ENCODE peak calls at places on chromosomes 16 and 17, in five cellular contexts. O, J, W, G and K are unnamed samples.

GRCh38 chr16:68100504-68100903 is 15.3 kb downstream of the NFATC3 start:
- DNase-seq in O (no peak), J (no peak), W (no peak), G (no peak), K (no peak)

GRCh38 chr16:65658339-65659275 is 536.7 kb upstream of the CDH11 start:
- DNase-seq in O (peak), J (no peak), W (no peak), G (peak), K (no peak)

GRCh38 chr16:77868478-77868877 is 80.1 kb downstream of the VAT1L start:
- DNase-seq in O (no peak), J (no peak), W (no peak), G (no peak), K (no peak)

GRCh38 chr16:2288701-2289100 is 20.8 kb upstream of the RNPS1 start:
- DNase-seq in O (no peak), J (peak), W (no peak), G (no peak), K (no peak)

GRCh38 chr17:42132941-42133340 is 10.3 kb downstream of the HSPB9 start:
- DNase-seq in O (peak), J (no peak), W (peak), G (no peak), K (no peak)

GRCh38 chr16:57748596-57748995 is 13.0 kb downstream of the KATNB1 start:
- DNase-seq in O (no peak), J (peak), W (no peak), G (no peak), K (no peak)

GRCh38 chr16:69187891-69188451 is 1.0 kb downstream of the SNTB2 start:
- DNase-seq in O (no peak), J (no peak), W (peak), G (peak), K (peak)

GRCh38 chr17:41775394-41776226 is 10.9 kb downstream of the JUP start:
- DNase-seq in O (no peak), J (peak), W (no peak), G (peak), K (no peak)

GRCh38 chr17:1940810-1941185 is 84.3 kb downstream of the RTN4RL1 start:
- DNase-seq in O (no peak), J (peak), W (no peak), G (no peak), K (no peak)

GRCh38 chr17:45146616-45147101 is 1.6 kb upstream of the HEXIM1 start:
- DNase-seq in O (peak), J (peak), W (peak), G (peak), K (no peak)

GRCh38 chr16:50316102-50316847 is 49.9 kb downstream of the ADCY7 start:
- DNase-seq in O (no peak), J (no peak), W (no peak), G (no peak), K (no peak)

GRCh38 chr17:13310858-13311257 is 290.9 kb downstream of the HS3ST3A1 start:
- DNase-seq in O (no peak), J (no peak), W (no peak), G (no peak), K (no peak)

GRCh38 chr17:66799839-66800537 is 34.9 kb upstream of the CACNG5 start:
- DNase-seq in O (no peak), J (no peak), W (peak), G (no peak), K (no peak)

GRCh38 chr17:40070895-40071719 is 8.3 kb downstream of the THRA start:
- DNase-seq in O (no peak), J (peak), W (peak), G (peak), K (no peak)

GRCh38 chr16:84446596-84447392 is 57.7 kb downstream of the MEAK7 start:
- DNase-seq in O (peak), J (no peak), W (no peak), G (no peak), K (no peak)

GRCh38 chr16:79169239-79169638 is 431.3 kb downstream of the MAF start:
- DNase-seq in O (peak), J (peak), W (peak), G (no peak), K (no peak)
- TF ChIP-seq CTCF in O (no peak), J (peak), W (no peak), G (no peak), K (no peak)

GRCh38 chr17:79646721-79647455 is 36.0 kb upstream of the RBFOX3 start:
- DNase-seq in O (no peak), J (peak), W (no peak), G (no peak), K (no peak)
- TF ChIP-seq CTCF in O (no peak), J (no peak), W (no peak), G (no peak), K (no peak)

DNA sequence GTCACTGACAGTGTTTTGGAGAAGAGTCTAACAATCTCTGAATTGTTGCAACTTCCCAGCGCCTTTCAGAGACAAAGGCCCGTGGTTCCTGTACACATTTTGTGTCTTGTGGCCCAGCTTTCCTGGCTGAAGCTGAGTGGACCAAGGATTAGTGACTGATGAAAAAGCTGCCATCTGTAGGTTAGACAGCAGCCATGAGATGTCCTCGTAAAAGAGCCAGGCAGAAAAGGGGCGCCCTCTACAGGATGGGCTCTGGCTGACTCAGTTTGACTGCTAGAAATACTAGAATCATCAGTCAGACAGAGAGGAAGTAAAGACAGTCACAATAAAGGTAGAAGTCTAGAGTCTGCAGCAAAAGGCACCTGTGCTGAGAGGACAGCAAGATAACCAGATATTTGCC is 26.5 kb upstream of the NF1 start:
- DNase-seq in O (peak), J (peak), W (no peak), G (peak), K (no peak)
- TF ChIP-seq CTCF in O (peak), J (peak), W (no peak), G (peak), K (no peak)

GRCh38 chr17:81960130-81960958 is 643 bp downstream of the NOTUM start:
- DNase-seq in O (no peak), J (peak), W (no peak), G (peak), K (peak)
- TF ChIP-seq CTCF in O (no peak), J (no peak), W (no peak), G (no peak), K (no peak)

GRCh38 chr17:78137392-78138203 is 7.0 kb downstream of the TMC8 start:
- DNase-seq in O (no peak), J (peak), W (peak), G (peak), K (no peak)
- TF ChIP-seq CTCF in O (peak), J (peak), W (no peak), G (peak), K (peak)

GRCh38 chr17:34171245-34171818 is 83.8 kb upstream of the CCL2 start:
- DNase-seq in O (peak), J (peak), W (peak), G (peak), K (peak)
- TF ChIP-seq CTCF in O (peak), J (peak), W (peak), G (peak), K (peak)

GRCh38 chr17:81336296-81336929 is 41.3 kb upstream of the SLC38A10 start:
- DNase-seq in O (no peak), J (peak), W (no peak), G (no peak), K (no peak)

GRCh38 chr17:81336930-81337325 is 41.8 kb upstream of the SLC38A10 start:
- DNase-seq in O (no peak), J (peak), W (no peak), G (no peak), K (no peak)

GRCh38 chr17:81338301-81339179 is 43.4 kb upstream of the SLC38A10 start:
- DNase-seq in O (peak), J (peak), W (no peak), G (no peak), K (no peak)

GRCh38 chr17:81339180-81339501 is 44.0 kb upstream of the SLC38A10 start:
- DNase-seq in O (no peak), J (no peak), W (no peak), G (no peak), K (no peak)

GRCh38 chr17:81337449-81337848 is 42.3 kb upstream of the SLC38A10 start:
- DNase-seq in O (no peak), J (peak), W (peak), G (peak), K (no peak)
- TF ChIP-seq CTCF in O (no peak), J (no peak), W (no peak), G (no peak), K (no peak)

GRCh38 chr17:82349287-82349701 is 9.8 kb upstream of the TEX19 start:
- DNase-seq in O (peak), J (no peak), W (no peak), G (no peak), K (no peak)

GRCh38 chr17:82348434-82348833 is 10.6 kb upstream of the TEX19 start:
- DNase-seq in O (no peak), J (no peak), W (no peak), G (no peak), K (no peak)

GRCh38 chr17:82350182-82351030 is 8.6 kb upstream of the TEX19 start:
- DNase-seq in O (no peak), J (no peak), W (no peak), G (peak), K (no peak)

GRCh38 chr17:82346342-82347300 is 12.4 kb upstream of the TEX19 start:
- DNase-seq in O (no peak), J (no peak), W (no peak), G (no peak), K (no peak)

DNA sequence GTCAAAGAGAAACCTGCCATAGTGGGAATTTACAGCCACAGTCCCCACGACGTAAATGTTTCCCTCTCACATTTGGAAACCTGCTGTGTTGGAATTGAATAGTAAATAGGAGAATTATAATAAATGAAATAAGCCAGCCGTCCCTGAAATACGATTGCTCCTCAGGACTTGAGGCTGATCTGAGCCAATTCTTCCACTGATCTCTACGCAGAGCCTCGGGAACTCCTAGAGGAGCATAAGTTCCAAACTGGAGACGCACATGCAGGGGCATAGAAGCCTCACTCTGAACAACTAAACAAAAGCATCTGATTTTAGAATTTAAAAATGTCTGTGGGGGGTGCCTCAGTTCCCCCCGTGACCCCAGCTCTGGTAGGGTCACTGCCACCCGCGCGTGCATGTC is 10.2 kb upstream of the TEX19 start:
- DNase-seq in O (no peak), J (no peak), W (no peak), G (no peak), K (no peak)
- TF ChIP-seq CTCF in O (no peak), J (no peak), W (no peak), G (no peak), K (no peak)